ENCODE peak calls at places on chromosomes 7 and 10, in five cellular contexts. E is erythroblast, G is transverse colon, A is K562, T is prostate gland. S is an unnamed sample.

GRCh38 chr7:55348502-55348901 is 16.6 kb upstream of the LANCL2 start:
- DNase-seq in E (no peak), G (no peak), A (no peak), T (no peak), S (no peak)

GRCh38 chr10:11525503-11525902 is 85.9 kb downstream of the USP6NL start:
- DNase-seq in E (no peak), G (peak), A (no peak), T (no peak), S (peak)

GRCh38 chr7:128359939-128360338 is 1.6 kb downstream of the PRRT4 start:
- DNase-seq in E (no peak), G (no peak), A (no peak), T (no peak), S (no peak)

GRCh38 chr10:116766241-116767198 is 24.2 kb upstream of the HSPA12A start:
- DNase-seq in E (no peak), G (no peak), A (no peak), T (no peak), S (no peak)

GRCh38 chr10:5619366-5620211 is 46.8 kb downstream of the ASB13 start:
- DNase-seq in E (no peak), G (no peak), A (no peak), T (no peak), S (no peak)

GRCh38 chr10:86715156-86715795 is 41.1 kb upstream of the BMPR1A start:
- DNase-seq in E (no peak), G (no peak), A (no peak), T (no peak), S (no peak)

GRCh38 chr7:28818996-28819395 is 139.1 kb downstream of the TRIL start:
- DNase-seq in E (no peak), G (no peak), A (no peak), T (no peak), S (no peak)

GRCh38 chr10:28788252-28788651 is 110.9 kb downstream of the BAMBI start:
- DNase-seq in E (no peak), G (no peak), A (no peak), T (no peak), S (no peak)

GRCh38 chr10:49171326-49172140 is 16.7 kb downstream of the TMEM273 start:
- DNase-seq in E (no peak), G (no peak), A (no peak), T (no peak), S (no peak)

GRCh38 chr7:44287488-44288380 is 37.7 kb downstream of the CAMK2B start:
- DNase-seq in E (no peak), G (peak), A (no peak), T (no peak), S (peak)

GRCh38 chr10:125123363-125124113 is 36.8 kb downstream of the CTBP2 start:
- DNase-seq in E (peak), G (peak), A (no peak), T (peak), S (peak)

GRCh38 chr7:108321359-108321758 is 134.9 kb downstream of the NRCAM start:
- DNase-seq in E (no peak), G (no peak), A (no peak), T (no peak), S (no peak)

GRCh38 chr10:6061056-6061455 is 1.1 kb downstream of the IL2RA start:
- DNase-seq in E (no peak), G (no peak), A (no peak), T (no peak), S (no peak)

GRCh38 chr7:148700693-148701092 is 2.0 kb downstream of the CUL1 start:
- DNase-seq in E (peak), G (peak), A (peak), T (no peak), S (no peak)

GRCh38 chr10:36766921-36767320 is 358.5 kb upstream of the ANKRD30A start:
- DNase-seq in E (no peak), G (no peak), A (no peak), T (no peak), S (no peak)

GRCh38 chr7:98758157-98758556 is 111.7 kb downstream of the TMEM130 start:
- DNase-seq in E (no peak), G (no peak), A (no peak), T (no peak), S (no peak)

GRCh38 chr10:1665681-1666080 is 71.6 kb downstream of the ADARB2 start:
- DNase-seq in E (no peak), G (no peak), A (no peak), T (no peak), S (no peak)

GRCh38 chr10:127945335-127945734 is 38.4 kb downstream of the PTPRE start:
- DNase-seq in E (no peak), G (peak), A (no peak), T (peak), S (no peak)

GRCh38 chr10:60944159-60944909 is at the start of gene RHOBTB1:
- DNase-seq in E (peak), G (peak), A (peak), T (peak), S (peak)

GRCh38 chr7:42014625-42015412 is 222.2 kb downstream of the GLI3 start:
- DNase-seq in E (peak), G (peak), A (peak), T (peak), S (no peak)

GRCh38 chr10:57955076-57955475 is 312.6 kb downstream of the IPMK start:
- DNase-seq in E (no peak), G (no peak), A (no peak), T (no peak), S (no peak)

GRCh38 chr7:128155100-128155763 is 85.8 kb upstream of the LEP start:
- DNase-seq in E (no peak), G (no peak), A (peak), T (no peak), S (no peak)

GRCh38 chr7:25951414-25952276 is 200.4 kb upstream of the NFE2L3 start:
- DNase-seq in E (peak), G (no peak), A (no peak), T (no peak), S (no peak)

DNA sequence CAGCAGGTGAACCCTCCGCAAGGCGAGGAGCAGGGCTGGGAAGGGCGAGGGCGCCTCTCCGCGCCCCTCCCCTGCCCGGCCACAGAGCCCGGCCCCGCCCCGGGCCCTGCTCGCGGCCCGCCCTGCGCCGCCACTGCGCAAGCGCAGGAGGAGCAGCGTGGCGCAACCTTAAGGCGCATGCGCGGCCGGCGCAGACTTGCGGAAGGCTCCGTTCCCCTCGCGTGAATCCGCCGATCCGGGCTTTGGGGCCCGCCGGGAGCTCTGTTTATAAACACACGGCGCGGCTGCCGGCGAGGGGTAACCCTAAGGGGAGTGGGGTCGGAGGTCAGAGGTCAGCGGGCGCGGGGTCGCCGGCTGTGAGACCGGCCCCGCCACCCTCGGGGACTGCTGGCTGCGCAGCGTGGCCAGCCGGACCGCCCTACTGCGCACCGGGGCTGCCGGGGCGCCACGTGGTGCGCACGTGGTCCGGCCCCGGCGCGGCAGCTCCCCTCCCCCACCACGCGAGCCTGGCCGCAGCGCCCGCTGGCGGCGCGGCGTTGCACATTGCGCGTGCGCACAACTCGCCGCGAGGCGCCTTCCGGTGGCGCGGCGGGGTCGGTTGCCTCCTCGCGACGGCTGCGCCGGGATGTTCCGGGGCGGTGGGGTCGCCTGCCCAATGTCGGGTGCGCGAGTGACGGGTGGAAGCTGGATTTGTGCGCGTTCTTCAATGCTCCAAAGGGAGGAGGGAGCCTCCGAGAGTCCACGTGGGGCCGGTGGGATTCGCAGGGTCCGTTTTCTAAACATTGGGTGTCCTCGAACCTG is 40.2 kb upstream of the FOXK1 start:
- DNase-seq in E (peak), G (peak), A (peak), T (peak), S (peak)
- TF ChIP-seq POLR2A in E (peak), G (peak), A (peak), T (peak), S (peak)

DNA sequence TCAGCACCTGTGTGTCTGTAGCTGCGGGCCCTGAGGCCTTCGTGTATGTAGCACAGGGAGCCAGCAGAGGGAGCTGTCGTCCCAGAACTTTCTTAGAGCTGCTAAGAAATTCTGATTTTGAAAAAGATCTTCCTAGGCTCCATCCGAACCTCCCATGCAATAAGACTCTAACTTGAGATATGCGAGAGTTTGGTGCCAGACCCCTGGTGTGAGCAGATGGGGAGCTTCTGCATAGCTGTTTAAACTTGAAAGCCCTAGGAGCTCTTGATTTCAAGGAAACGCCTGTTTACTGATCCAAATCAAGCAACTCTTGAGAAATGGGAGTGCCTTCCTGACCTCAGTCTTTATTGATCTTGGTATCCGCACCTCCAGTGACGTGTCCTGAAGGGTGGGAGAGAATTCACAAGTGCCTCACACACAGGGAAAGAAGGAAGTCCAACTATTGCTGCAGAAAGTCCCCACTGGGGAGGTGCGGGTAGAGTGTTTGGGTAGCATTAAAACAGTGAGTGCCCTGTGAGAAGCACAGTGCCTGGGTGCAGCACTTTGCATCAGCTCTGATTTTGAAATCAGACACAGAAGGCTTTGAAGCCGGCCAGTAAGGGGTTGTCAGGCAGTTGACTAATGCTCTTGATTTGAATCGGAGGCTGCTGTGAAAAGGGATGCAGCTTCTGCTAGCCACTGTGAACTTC is 66.4 kb upstream of the STRIP2 start:
- DNase-seq in E (peak), G (peak), A (peak), T (peak), S (peak)
- TF ChIP-seq POLR2A in E (no peak), G (peak), A (no peak), T (peak), S (no peak)

GRCh38 chr10:69829792-69830191 is 28.1 kb downstream of the COL13A1 start:
- DNase-seq in E (no peak), G (no peak), A (no peak), T (no peak), S (no peak)
- TF ChIP-seq POLR2A in E (no peak), G (no peak), A (no peak), T (no peak), S (no peak)

GRCh38 chr7:66629222-66629658 is 559 bp downstream of the KCTD7 start:
- DNase-seq in E (no peak), G (peak), A (no peak), T (no peak), S (no peak)

GRCh38 chr7:66627876-66628360 is 763 bp upstream of the KCTD7 start:
- DNase-seq in E (peak), G (no peak), A (no peak), T (no peak), S (no peak)

GRCh38 chr7:66629659-66630058 is 978 bp downstream of the KCTD7 start:
- DNase-seq in E (no peak), G (no peak), A (no peak), T (no peak), S (no peak)

GRCh38 chr7:66627151-66627681 is 1.5 kb upstream of the KCTD7 start:
- DNase-seq in E (no peak), G (no peak), A (no peak), T (no peak), S (no peak)

GRCh38 chr7:66628361-66629221 is at the start of gene KCTD7:
- DNase-seq in E (peak), G (peak), A (peak), T (peak), S (peak)
- TF ChIP-seq POLR2A in E (peak), G (peak), A (peak), T (peak), S (peak)

GRCh38 chr7:132579260-132579899 is 3.1 kb upstream of the PLXNA4 start:
- DNase-seq in E (no peak), G (no peak), A (no peak), T (no peak), S (no peak)
- TF ChIP-seq POLR2A in E (no peak), G (no peak), A (no peak), T (no peak), S (no peak)

GRCh38 chr7:6482307-6482706 is 34.6 kb upstream of the DAGLB start:
- DNase-seq in E (no peak), G (peak), A (no peak), T (no peak), S (no peak)
- TF ChIP-seq POLR2A in E (no peak), G (peak), A (no peak), T (no peak), S (no peak)

GRCh38 chr7:1531979-1532455 is 1.5 kb downstream of the MAFK start:
- DNase-seq in E (peak), G (no peak), A (no peak), T (peak), S (peak)

GRCh38 chr7:1531263-1531978 is 919 bp downstream of the MAFK start:
- DNase-seq in E (peak), G (peak), A (no peak), T (no peak), S (peak)

GRCh38 chr7:1533569-1534329 is 3.2 kb downstream of the MAFK start:
- DNase-seq in E (peak), G (peak), A (peak), T (no peak), S (peak)

GRCh38 chr7:1533255-1533568 is 2.7 kb downstream of the MAFK start:
- DNase-seq in E (no peak), G (no peak), A (no peak), T (no peak), S (no peak)

DNA sequence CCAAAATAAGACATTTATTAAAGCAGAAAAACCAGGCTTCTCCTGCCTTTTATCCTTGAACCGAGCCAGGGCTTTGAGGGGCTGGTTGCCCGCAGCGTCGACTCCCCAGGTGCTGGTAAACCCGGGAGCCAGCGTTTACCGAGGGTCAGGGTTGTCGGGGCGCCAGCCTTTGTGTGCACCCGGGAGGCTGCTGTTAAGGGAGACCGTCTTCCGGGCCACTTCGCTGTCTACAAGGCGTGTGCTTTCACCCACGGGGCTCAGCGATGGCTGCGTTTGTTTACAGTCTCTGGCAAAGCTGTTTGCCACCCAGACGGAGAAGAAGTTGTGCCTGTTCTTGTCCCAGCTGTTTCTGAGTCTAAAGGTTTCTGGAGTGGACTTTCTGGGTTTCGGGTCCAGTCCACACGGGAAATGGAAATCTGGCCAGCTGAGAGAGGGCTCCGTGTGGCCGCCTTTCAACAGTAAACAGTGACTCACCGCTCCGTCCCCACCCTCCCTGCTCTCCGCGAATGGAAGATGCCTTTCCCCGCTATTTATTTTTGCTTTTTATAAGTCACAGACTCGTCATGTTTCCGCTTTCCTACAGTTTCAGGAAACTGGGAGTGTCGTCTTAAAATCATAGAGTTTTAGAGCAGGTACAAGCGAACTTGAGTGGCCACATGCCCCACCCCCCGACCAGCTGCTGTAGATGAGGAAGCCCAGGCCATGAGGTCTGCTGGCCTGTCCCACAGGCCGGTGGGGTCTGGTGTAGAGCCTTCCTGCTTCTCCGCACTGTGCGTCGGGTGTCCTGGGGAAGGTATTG is 2.2 kb downstream of the MAFK start:
- DNase-seq in E (peak), G (peak), A (peak), T (peak), S (peak)
- TF ChIP-seq POLR2A in E (no peak), G (peak), A (no peak), T (peak), S (peak)

S was measured in gastrocnemius medialis.